ENCODE peak calls at places on chromosome 6, in nine cellular contexts. X, K, I, L, V, F, Q, Z and J are unnamed samples.

GRCh38 chr6:72245565-72245964 is 359.2 kb downstream of the RIMS1 start:
- DNase-seq in X (no peak), K (no peak), I (peak; percentile 8), L (no peak), V (no peak), F (peak; percentile 12), Q (no peak), Z (no peak), J (no peak)

GRCh38 chr6:170344631-170345576 is 38.3 kb downstream of the FAM120B start:
- DNase-seq in X (no peak), K (peak; percentile 73), I (peak; percentile 34), L (peak; percentile 76), V (peak; percentile 52), F (peak; percentile 8), Q (no peak), Z (peak; percentile 69), J (peak; percentile 87)

GRCh38 chr6:117938324-117938995 is 31.4 kb downstream of the SLC35F1 start:
- DNase-seq in X (no peak), K (no peak), I (peak; percentile 2), L (no peak), V (no peak), F (peak; percentile 0), Q (no peak), Z (no peak), J (no peak)

GRCh38 chr6:109373762-109374161 is 8.5 kb downstream of the CD164 start:
- DNase-seq in X (no peak), K (peak; percentile 63), I (no peak), L (no peak), V (no peak), F (no peak), Q (no peak), Z (no peak), J (no peak)

GRCh38 chr6:13120483-13121482 is 207.6 kb downstream of the TBC1D7 start:
- DNase-seq in X (peak; percentile 36), K (no peak), I (no peak), L (no peak), V (no peak), F (no peak), Q (no peak), Z (no peak), J (no peak)

GRCh38 chr6:143673638-143674037 is 4.1 kb upstream of the PHACTR2 start:
- DNase-seq in X (no peak), K (peak; percentile 72), I (peak; percentile 77), L (peak; percentile 89), V (no peak), F (peak; percentile 43), Q (no peak), Z (peak; percentile 96), J (peak; percentile 59)

GRCh38 chr6:126625019-126625418 is 285.1 kb downstream of the CENPW start:
- DNase-seq in X (no peak), K (peak; percentile 58), I (peak; percentile 8), L (peak; percentile 63), V (no peak), F (no peak), Q (no peak), Z (peak; percentile 18), J (peak; percentile 64)

GRCh38 chr6:48962041-48962440 is 501.0 kb downstream of the MMUT start:
- DNase-seq in X (no peak), K (no peak), I (no peak), L (no peak), V (no peak), F (no peak), Q (no peak), Z (no peak), J (peak; percentile 25)

GRCh38 chr6:36249536-36249935 is 20.3 kb upstream of the PNPLA1 start:
- DNase-seq in X (no peak), K (no peak), I (no peak), L (peak; percentile 90), V (no peak), F (no peak), Q (no peak), Z (no peak), J (peak; percentile 64)

GRCh38 chr6:36246511-36247268 is 23.2 kb upstream of the PNPLA1 start:
- DNase-seq in X (no peak), K (peak; percentile 55), I (no peak), L (no peak), V (no peak), F (no peak), Q (no peak), Z (peak; percentile 73), J (peak; percentile 51)

GRCh38 chr6:36249010-36249409 is 20.9 kb upstream of the PNPLA1 start:
- DNase-seq in X (no peak), K (peak; percentile 62), I (no peak), L (peak; percentile 94), V (no peak), F (no peak), Q (no peak), Z (peak; percentile 70), J (peak; percentile 93)

GRCh38 chr6:36245572-36246031 is 24.3 kb upstream of the PNPLA1 start:
- DNase-seq in X (no peak), K (no peak), I (no peak), L (no peak), V (peak; percentile 49), F (no peak), Q (no peak), Z (no peak), J (no peak)

GRCh38 chr6:36247691-36248090 is 22.2 kb upstream of the PNPLA1 start:
- DNase-seq in X (no peak), K (peak; percentile 47), I (no peak), L (peak; percentile 88), V (no peak), F (no peak), Q (peak; percentile 19), Z (peak; percentile 46), J (peak; percentile 57)
- H3K4me3 ChIP-seq in X (no peak overlapping the region), K (no peak overlapping the region), I (no peak overlapping the region), L (no peak overlapping the region), V (no peak overlapping the region), F (no peak overlapping the region), Q (no peak overlapping the region), Z (no peak overlapping the region), J (no peak overlapping the region)

DNA sequence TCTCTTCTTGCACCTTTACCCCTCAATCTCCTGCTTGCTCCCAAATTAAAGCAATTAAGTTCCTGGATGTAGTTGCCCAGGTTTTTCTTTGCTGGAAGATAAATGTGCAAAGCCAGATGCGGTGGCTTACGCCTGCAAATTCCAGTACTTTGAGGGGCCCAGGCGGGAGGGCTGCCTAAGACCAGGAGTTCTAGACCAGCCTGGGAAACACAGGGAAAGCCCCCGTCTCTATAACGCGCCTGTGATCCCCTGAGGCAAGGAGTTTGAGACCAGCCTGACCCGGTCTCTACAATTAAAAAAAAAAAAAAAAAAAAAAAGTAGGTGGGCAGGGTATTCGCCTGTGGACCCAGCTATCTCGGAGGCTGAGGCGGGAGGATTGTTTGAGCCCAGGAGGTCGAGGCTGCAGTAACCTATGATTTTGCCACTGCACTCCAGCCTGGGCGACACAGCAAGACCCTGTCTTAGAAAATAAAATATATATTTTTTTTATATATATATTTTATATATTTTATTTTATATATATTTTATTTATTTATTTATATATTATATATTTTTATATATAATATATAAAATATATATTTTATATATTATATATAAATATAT is 461 bp upstream of the DCDC2 start:
- DNase-seq in X (no peak), K (no peak), I (peak; percentile 4), L (no peak), V (no peak), F (no peak), Q (no peak), Z (no peak), J (no peak)
- H3K4me3 ChIP-seq in X (peak overlapping the region; percentile 26), K (no peak overlapping the region), I (peak overlapping the region; percentile 60), L (no peak overlapping the region), V (no peak overlapping the region), F (no peak overlapping the region), Q (no peak overlapping the region), Z (no peak overlapping the region), J (no peak overlapping the region)

GRCh38 chr6:141561154-141561553 is 571.6 kb upstream of the GJE1 start:
- DNase-seq in X (no peak), K (no peak), I (no peak), L (no peak), V (no peak), F (no peak), Q (no peak), Z (peak; percentile 75), J (no peak)

GRCh38 chr6:141562181-141562800 is 570.4 kb upstream of the GJE1 start:
- DNase-seq in X (peak; percentile 49), K (no peak), I (no peak), L (no peak), V (peak; percentile 16), F (no peak), Q (no peak), Z (no peak), J (peak; percentile 31)

GRCh38 chr6:141562801-141563763 is 569.6 kb upstream of the GJE1 start:
- DNase-seq in X (peak; percentile 23), K (peak; percentile 96), I (peak; percentile 46), L (peak; percentile 97), V (peak; percentile 62), F (peak; percentile 75), Q (peak; percentile 77), Z (peak; percentile 68), J (peak; percentile 97)
- H3K4me3 ChIP-seq in X (peak overlapping the region; percentile 41), K (no peak overlapping the region), I (no peak overlapping the region), L (no peak overlapping the region), V (no peak overlapping the region), F (no peak overlapping the region), Q (peak overlapping the region; percentile 4), Z (no peak overlapping the region), J (peak overlapping the region; percentile 18)

GRCh38 chr6:81938991-81939773 is 186.7 kb upstream of the TENT5A start:
- DNase-seq in X (no peak), K (peak; percentile 63), I (peak; percentile 31), L (peak; percentile 97), V (no peak), F (peak; percentile 27), Q (no peak), Z (peak; percentile 79), J (peak; percentile 35)

GRCh38 chr6:81937296-81937937 is 184.9 kb upstream of the TENT5A start:
- DNase-seq in X (no peak), K (peak; percentile 97), I (no peak), L (peak; percentile 51), V (no peak), F (peak; percentile 26), Q (no peak), Z (peak; percentile 80), J (peak; percentile 19)

GRCh38 chr6:81940451-81940850 is 188.0 kb upstream of the TENT5A start:
- DNase-seq in X (no peak), K (no peak), I (no peak), L (no peak), V (no peak), F (no peak), Q (no peak), Z (peak; percentile 55), J (no peak)

GRCh38 chr6:81939774-81940165 is 187.3 kb upstream of the TENT5A start:
- DNase-seq in X (no peak), K (peak; percentile 11), I (no peak), L (no peak), V (no peak), F (no peak), Q (no peak), Z (peak; percentile 13), J (peak; percentile 15)

DNA sequence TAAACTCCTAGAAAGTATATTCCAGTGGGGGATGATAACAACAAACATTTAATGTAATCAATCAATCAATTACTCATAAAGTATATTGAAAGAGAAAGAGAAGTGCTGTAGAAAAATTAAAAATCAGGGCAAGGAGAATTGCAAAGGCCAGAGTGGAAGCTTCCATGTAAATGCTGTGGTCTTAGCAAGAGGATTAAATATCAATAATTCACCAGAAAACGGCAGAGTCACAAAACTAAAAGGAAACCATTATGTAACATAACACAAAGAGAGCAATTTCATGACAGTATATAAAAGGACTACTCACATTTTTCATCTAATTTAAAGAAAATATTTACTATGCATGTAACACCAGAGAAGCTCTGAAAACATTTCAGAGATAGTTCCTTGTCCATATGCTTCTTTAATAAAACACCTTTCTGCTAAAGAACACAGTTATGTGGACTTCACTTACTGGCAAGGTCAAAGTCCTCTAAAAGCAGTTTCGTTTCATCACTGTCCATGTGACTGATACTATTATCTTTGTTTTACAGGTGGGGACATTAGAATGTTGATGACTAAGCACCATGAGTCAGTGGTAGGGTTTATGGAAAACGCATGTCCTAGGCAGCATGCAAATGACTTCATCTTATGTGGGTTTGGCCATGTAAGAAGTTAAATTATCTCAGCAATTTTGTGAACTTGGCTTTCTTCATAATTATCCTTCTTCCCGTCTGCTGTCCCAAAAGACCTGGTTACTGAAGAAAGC is 185.7 kb upstream of the TENT5A start:
- DNase-seq in X (no peak), K (peak; percentile 98), I (peak; percentile 15), L (peak; percentile 98), V (peak; percentile 66), F (peak; percentile 80), Q (no peak), Z (peak; percentile 100), J (peak; percentile 93)
- H3K4me3 ChIP-seq in X (no peak overlapping the region), K (no peak overlapping the region), I (no peak overlapping the region), L (no peak overlapping the region), V (no peak overlapping the region), F (no peak overlapping the region), Q (no peak overlapping the region), Z (peak overlapping the region; percentile 4), J (no peak overlapping the region)